ENCODE peak calls at places on chromosomes 5 and 9, in seven cellular contexts. P is HS-5, B is fibroblast of pulmonary artery, V is kidney tubule cell, K is A549, N is psoas muscle, H is GM03348. Y is an unnamed sample.
A peak's percentile ranks its signal among the peaks of the same experiment; 100 is the strongest.

GRCh38 chr5:177194278-177194677 is 60.7 kb downstream of the NSD1 start:
- DNase-seq in P (peak; percentile 98), B (peak; percentile 95), V (peak; percentile 99), K (peak; percentile 33), N (no peak), H (peak; percentile 63), Y (peak; percentile 78)

GRCh38 chr5:166713281-166713680 is 1578.2 kb upstream of the WWC1 start:
- DNase-seq in P (no peak), B (no peak), V (no peak), K (no peak), N (no peak), H (no peak), Y (no peak)

GRCh38 chr5:158514353-158514960 is 585.3 kb downstream of the EBF1 start:
- DNase-seq in P (peak; percentile 88), B (peak; percentile 58), V (peak; percentile 55), K (no peak), N (no peak), H (peak; percentile 54), Y (peak; percentile 65)

GRCh38 chr5:133398646-133399081 is 213.7 kb downstream of the FSTL4 start:
- DNase-seq in P (no peak), B (no peak), V (no peak), K (no peak), N (no peak), H (no peak), Y (no peak)

GRCh38 chr9:127078336-127078735 is 44.1 kb downstream of the ANGPTL2 start:
- DNase-seq in P (no peak), B (no peak), V (no peak), K (no peak), N (no peak), H (no peak), Y (no peak)

GRCh38 chr9:119026120-119026519 is 343.1 kb downstream of the BRINP1 start:
- DNase-seq in P (no peak), B (no peak), V (peak; percentile 30), K (no peak), N (peak; percentile 30), H (peak; percentile 67), Y (peak; percentile 18)

GRCh38 chr5:43416233-43416987 is 4.2 kb upstream of the CCL28 start:
- DNase-seq in P (no peak), B (no peak), V (no peak), K (no peak), N (no peak), H (no peak), Y (no peak)

GRCh38 chr9:137556069-137556838 is 4.6 kb downstream of the MRPL41 start:
- DNase-seq in P (no peak), B (peak; percentile 15), V (peak; percentile 23), K (no peak), N (no peak), H (no peak), Y (no peak)

GRCh38 chr5:158382473-158382872 is 523.5 kb upstream of the CLINT1 start:
- DNase-seq in P (peak; percentile 91), B (peak; percentile 94), V (peak; percentile 94), K (peak; percentile 59), N (peak; percentile 71), H (peak; percentile 91), Y (peak; percentile 97)

GRCh38 chr9:129280236-129281231 is 102.5 kb upstream of the IER5L start:
- DNase-seq in P (no peak), B (no peak), V (no peak), K (no peak), N (no peak), H (peak; percentile 3), Y (no peak)

GRCh38 chr9:115393976-115394775 is 276.2 kb upstream of the TNC start:
- DNase-seq in P (no peak), B (no peak), V (peak; percentile 15), K (no peak), N (no peak), H (no peak), Y (no peak)

GRCh38 chr9:33040792-33041458 is 15.9 kb downstream of the DNAJA1 start:
- DNase-seq in P (no peak), B (no peak), V (no peak), K (no peak), N (no peak), H (no peak), Y (no peak)

GRCh38 chr5:10563940-10564837 is at the start of gene ANKRD33B:
- DNase-seq in P (no peak), B (peak; percentile 61), V (peak; percentile 88), K (peak; percentile 63), N (peak; percentile 56), H (peak; percentile 94), Y (peak; percentile 86)

GRCh38 chr5:177607115-177607451 is 7.2 kb downstream of the B4GALT7 start:
- DNase-seq in P (no peak), B (no peak), V (no peak), K (no peak), N (no peak), H (no peak), Y (no peak)

GRCh38 chr5:32029291-32029690 is 144.8 kb downstream of the GOLPH3 start:
- DNase-seq in P (no peak), B (no peak), V (peak; percentile 20), K (no peak), N (no peak), H (peak; percentile 37), Y (no peak)

GRCh38 chr9:18037981-18038380 is 436.0 kb upstream of the ADAMTSL1 start:
- DNase-seq in P (no peak), B (no peak), V (no peak), K (no peak), N (no peak), H (no peak), Y (no peak)

GRCh38 chr9:113581865-113582697 is 118.6 kb downstream of the RGS3 start:
- DNase-seq in P (no peak), B (peak; percentile 18), V (peak; percentile 83), K (no peak), N (peak; percentile 73), H (peak; percentile 61), Y (no peak)

GRCh38 chr9:136757751-136758140 is 297 bp downstream of the LCN8 start:
- DNase-seq in P (no peak), B (no peak), V (no peak), K (no peak), N (no peak), H (no peak), Y (no peak)

GRCh38 chr5:31972558-31972957 is 201.6 kb downstream of the GOLPH3 start:
- DNase-seq in P (no peak), B (no peak), V (no peak), K (no peak), N (no peak), H (no peak), Y (no peak)

GRCh38 chr9:121783523-121784507 is 132.4 kb downstream of the DAB2IP start:
- DNase-seq in P (no peak), B (no peak), V (no peak), K (no peak), N (no peak), H (no peak), Y (no peak)

GRCh38 chr9:134224130-134224826 is 59.9 kb upstream of the RNU6ATAC start:
- DNase-seq in P (no peak), B (no peak), V (no peak), K (no peak), N (peak; percentile 6), H (no peak), Y (no peak)

GRCh38 chr9:36401179-36401740 is 1.2 kb upstream of the RNF38 start:
- DNase-seq in P (peak; percentile 35), B (peak; percentile 74), V (peak; percentile 80), K (peak; percentile 88), N (no peak), H (peak; percentile 97), Y (peak; percentile 87)

GRCh38 chr5:167944121-167944858 is 347.2 kb upstream of the WWC1 start:
- DNase-seq in P (no peak), B (no peak), V (no peak), K (no peak), N (no peak), H (no peak), Y (no peak)

GRCh38 chr9:90956026-90956810 is 154.6 kb downstream of the SYK start:
- DNase-seq in P (no peak), B (no peak), V (peak; percentile 37), K (no peak), N (no peak), H (peak; percentile 46), Y (peak; percentile 51)

GRCh38 chr9:107260437-107261081 is 22.5 kb upstream of the RAD23B start:
- DNase-seq in P (no peak), B (no peak), V (no peak), K (no peak), N (no peak), H (no peak), Y (peak; percentile 48)

GRCh38 chr9:133768371-133768858 is 30.3 kb upstream of the SARDH start:
- DNase-seq in P (no peak), B (no peak), V (no peak), K (no peak), N (peak; percentile 2), H (no peak), Y (no peak)

GRCh38 chr5:177356756-177357458 is 817 bp upstream of the RGS14 start:
- DNase-seq in P (no peak), B (no peak), V (no peak), K (no peak), N (no peak), H (no peak), Y (no peak)

GRCh38 chr9:136081113-136081825 is 13.8 kb downstream of the NACC2 start:
- DNase-seq in P (no peak), B (no peak), V (no peak), K (no peak), N (peak; percentile 8), H (no peak), Y (no peak)

GRCh38 chr9:77454668-77455067 is 193.5 kb downstream of the GNA14 start:
- DNase-seq in P (no peak), B (no peak), V (no peak), K (no peak), N (no peak), H (no peak), Y (peak; percentile 80)

GRCh38 chr9:94867842-94868312 is 141.4 kb downstream of the AOPEP start:
- DNase-seq in P (peak; percentile 90), B (peak; percentile 92), V (peak; percentile 96), K (peak; percentile 51), N (no peak), H (peak; percentile 68), Y (peak; percentile 93)

Y was measured in adipocyte.